ENCODE peak calls at places on chromosomes 11 and 22, in eight cellular contexts. Q is naive thymus-derived CD4-positive, alpha-beta T cell; N is MM.1S; I is mucosa of descending colon; G is upper lobe of right lung; F is GM23248; H is pancreas; Z is CD8-positive, alpha-beta memory T cell. K is an unnamed sample.

GRCh38 chr11:44634401-44635281 is 69.2 kb downstream of the CD82 start:
- DNase-seq in Q (no peak), N (no peak), I (peak), G (peak), F (peak), H (peak), Z (no peak), K (peak)

GRCh38 chr22:31753005-31753633 is 700 bp upstream of the DEPDC5 start:
- DNase-seq in Q (peak), N (no peak), I (peak), G (peak), F (peak), H (peak), Z (no peak), K (peak)

GRCh38 chr11:64357904-64358535 is 942 bp upstream of the RPS6KA4 start:
- DNase-seq in Q (no peak), N (no peak), I (no peak), G (no peak), F (peak), H (no peak), Z (no peak), K (no peak)

GRCh38 chr22:30079952-30080533 is at the start of gene HORMAD2:
- DNase-seq in Q (no peak), N (peak), I (no peak), G (peak), F (peak), H (no peak), Z (no peak), K (no peak)

GRCh38 chr11:11263238-11264030 is 89.6 kb downstream of the CSNK2A3 start:
- DNase-seq in Q (no peak), N (no peak), I (no peak), G (no peak), F (peak), H (no peak), Z (no peak), K (peak)

GRCh38 chr11:111402411-111402810 is 23.3 kb upstream of the POU2AF1 start:
- DNase-seq in Q (no peak), N (no peak), I (no peak), G (no peak), F (no peak), H (peak), Z (no peak), K (peak)

GRCh38 chr11:87176044-87176443 is 138.3 kb downstream of the TMEM135 start:
- DNase-seq in Q (no peak), N (no peak), I (no peak), G (no peak), F (no peak), H (no peak), Z (no peak), K (no peak)

GRCh38 chr22:44622147-44622427 is 79.9 kb upstream of the PRR5 start:
- DNase-seq in Q (no peak), N (peak), I (no peak), G (no peak), F (no peak), H (no peak), Z (peak), K (no peak)

GRCh38 chr11:17613428-17613962 is 66.4 kb downstream of the OTOG start:
- DNase-seq in Q (no peak), N (no peak), I (no peak), G (no peak), F (no peak), H (no peak), Z (no peak), K (no peak)

GRCh38 chr11:61357894-61358239 is 3.8 kb downstream of the CYB561A3 start:
- DNase-seq in Q (no peak), N (no peak), I (no peak), G (no peak), F (no peak), H (no peak), Z (no peak), K (no peak)
- H3K4me3 ChIP-seq in Q (no peak), N (no peak), I (no peak), G (no peak), F (no peak), H (no peak), Z (no peak), K (no peak)

DNA sequence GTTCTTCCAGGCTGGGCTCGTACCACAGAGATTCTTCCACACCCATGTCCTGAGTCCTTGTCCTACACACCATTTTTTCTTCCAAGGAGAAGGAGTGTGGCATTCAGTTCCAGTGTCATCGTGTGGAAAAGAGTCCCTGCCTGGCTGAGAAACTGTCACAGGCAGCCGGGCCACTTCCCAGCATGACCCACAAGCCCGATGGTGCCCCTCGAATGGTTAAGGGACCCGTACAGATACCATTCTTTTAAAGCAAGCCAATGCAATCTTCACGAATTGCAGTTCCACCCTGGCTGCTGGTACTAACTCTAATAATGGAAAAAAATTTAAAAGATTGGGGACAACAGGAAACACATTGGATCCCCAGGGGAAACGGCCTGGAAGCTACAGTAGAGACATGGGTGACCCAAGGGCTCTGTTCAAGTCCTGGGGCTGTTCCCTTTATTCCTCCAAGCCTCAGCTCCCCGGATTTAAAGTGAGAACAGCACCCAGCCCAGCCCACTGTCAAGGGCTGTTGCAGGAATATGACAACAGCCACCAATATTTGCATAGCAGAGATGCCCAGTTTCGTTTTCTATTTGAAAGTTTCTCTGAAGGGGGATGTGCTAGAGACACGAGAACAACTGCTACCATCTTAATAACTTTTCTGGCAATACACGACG is 80.9 kb upstream of the WNT7B start:
- DNase-seq in Q (peak), N (peak), I (peak), G (peak), F (peak), H (no peak), Z (peak), K (peak)
- H3K4me3 ChIP-seq in Q (no peak), N (peak), I (no peak), G (peak), F (peak), H (no peak), Z (peak), K (peak)

DNA sequence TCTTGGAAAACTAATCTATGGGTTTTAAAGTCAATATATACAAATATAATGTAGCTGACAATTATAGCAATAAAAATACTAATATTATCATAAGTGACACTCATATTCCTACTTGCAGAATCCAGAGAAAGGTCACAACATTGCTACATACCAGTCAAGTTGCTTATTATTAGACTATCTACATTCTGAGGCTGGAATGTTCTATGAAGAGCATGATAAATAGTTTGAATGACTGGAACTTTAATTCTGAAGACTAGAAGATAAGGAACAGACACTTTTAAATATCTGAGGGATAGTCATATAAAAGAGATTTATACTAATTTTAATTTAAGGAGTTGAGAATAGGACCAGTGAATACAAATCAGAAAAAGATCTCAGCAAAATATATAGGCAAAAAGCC is 146.0 kb downstream of the GUCY1A2 start:
- DNase-seq in Q (no peak), N (no peak), I (no peak), G (no peak), F (no peak), H (no peak), Z (no peak), K (no peak)
- H3K4me3 ChIP-seq in Q (no peak), N (no peak), I (no peak), G (no peak), F (no peak), H (no peak), Z (no peak), K (no peak)

DNA sequence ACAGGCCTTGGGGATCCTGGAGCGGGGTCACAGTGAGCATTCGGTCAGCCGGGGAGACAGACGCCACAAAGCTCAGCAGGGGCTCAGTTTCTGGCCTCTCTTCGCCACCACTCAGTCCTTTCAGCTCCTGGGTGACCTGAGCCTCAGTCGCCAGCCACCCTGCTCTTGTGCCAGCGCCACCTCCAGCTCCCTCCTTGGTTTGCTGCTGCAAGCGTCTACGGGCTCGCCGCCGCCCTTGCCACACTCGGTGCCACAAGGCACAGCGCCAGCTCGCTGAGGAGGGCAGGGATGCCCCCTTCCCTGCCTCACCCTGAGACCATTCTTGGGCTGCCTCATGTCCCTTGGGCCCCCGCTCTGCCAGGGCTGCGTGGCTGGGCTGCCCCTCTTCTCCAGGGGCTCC is 1.5 kb upstream of the EEF1G start:
- DNase-seq in Q (no peak), N (no peak), I (peak), G (peak), F (peak), H (no peak), Z (no peak), K (no peak)
- H3K4me3 ChIP-seq in Q (no peak), N (peak), I (no peak), G (peak), F (peak), H (peak), Z (peak), K (peak)

K was measured in prostate gland.